ENCODE peak calls at places on chromosomes 6 and 20, in seven cellular contexts. One of them, this sample, is unnamed.

GRCh38 chr20:2814587-2815051 is at the start of gene C20orf141:
- DNase-seq in OCI-LY7: no peak
- DNase-seq in tibial nerve: peak
- DNase-seq in endodermal cell: peak
- DNase-seq in MM.1S: no peak
- DNase-seq in transverse colon: peak
- DNase-seq in endothelial cell of umbilical vein: peak
- DNase-seq in this sample: no peak

GRCh38 chr6:121479486-121480098 is 44.1 kb downstream of the GJA1 start:
- DNase-seq in endodermal cell: no peak
- DNase-seq in OCI-LY7: no peak
- DNase-seq in endothelial cell of umbilical vein: no peak
- DNase-seq in tibial nerve: no peak
- DNase-seq in MM.1S: no peak
- DNase-seq in transverse colon: no peak
- DNase-seq in this sample: no peak

GRCh38 chr6:4441981-4442434 is 306.6 kb upstream of the ECI2 start:
- DNase-seq in OCI-LY7: no peak
- DNase-seq in endothelial cell of umbilical vein: peak
- DNase-seq in transverse colon: no peak
- DNase-seq in endodermal cell: no peak
- DNase-seq in tibial nerve: no peak
- DNase-seq in MM.1S: no peak
- DNase-seq in this sample: no peak

GRCh38 chr20:35307666-35308653 is 15.7 kb upstream of the FAM83C start:
- DNase-seq in transverse colon: no peak
- DNase-seq in tibial nerve: peak
- DNase-seq in OCI-LY7: no peak
- DNase-seq in endodermal cell: no peak
- DNase-seq in endothelial cell of umbilical vein: peak
- DNase-seq in MM.1S: no peak
- DNase-seq in this sample: no peak

GRCh38 chr6:168372871-168373270 is 53.3 kb upstream of the DACT2 start:
- DNase-seq in OCI-LY7: no peak
- DNase-seq in transverse colon: peak
- DNase-seq in MM.1S: no peak
- DNase-seq in endodermal cell: no peak
- DNase-seq in endothelial cell of umbilical vein: no peak
- DNase-seq in tibial nerve: no peak
- DNase-seq in this sample: no peak

GRCh38 chr6:151229401-151230276 is 10.1 kb upstream of the AKAP12 start:
- DNase-seq in MM.1S: no peak
- DNase-seq in endodermal cell: no peak
- DNase-seq in transverse colon: no peak
- DNase-seq in tibial nerve: no peak
- DNase-seq in endothelial cell of umbilical vein: no peak
- DNase-seq in OCI-LY7: no peak
- DNase-seq in this sample: no peak

GRCh38 chr6:71621918-71622519 is 264.3 kb upstream of the RIMS1 start:
- DNase-seq in endodermal cell: no peak
- DNase-seq in tibial nerve: no peak
- DNase-seq in endothelial cell of umbilical vein: peak
- DNase-seq in OCI-LY7: peak
- DNase-seq in MM.1S: no peak
- DNase-seq in transverse colon: no peak
- DNase-seq in this sample: no peak

GRCh38 chr6:2204272-2204671 is 41.1 kb downstream of the GMDS start:
- DNase-seq in endothelial cell of umbilical vein: no peak
- DNase-seq in tibial nerve: no peak
- DNase-seq in transverse colon: no peak
- DNase-seq in OCI-LY7: no peak
- DNase-seq in MM.1S: no peak
- DNase-seq in endodermal cell: no peak
- DNase-seq in this sample: no peak

GRCh38 chr6:43627008-43627825 is 1.8 kb downstream of the GTPBP2 start:
- DNase-seq in OCI-LY7: no peak
- DNase-seq in transverse colon: peak
- DNase-seq in MM.1S: peak
- DNase-seq in endodermal cell: no peak
- DNase-seq in endothelial cell of umbilical vein: peak
- DNase-seq in tibial nerve: peak
- DNase-seq in this sample: no peak

GRCh38 chr20:53037621-53038020 is 65.5 kb downstream of the TSHZ2 start:
- DNase-seq in OCI-LY7: no peak
- DNase-seq in tibial nerve: no peak
- DNase-seq in transverse colon: no peak
- DNase-seq in endodermal cell: no peak
- DNase-seq in MM.1S: no peak
- DNase-seq in endothelial cell of umbilical vein: no peak
- DNase-seq in this sample: no peak

GRCh38 chr6:31739639-31740396 is at the start of gene MSH5:
- DNase-seq in tibial nerve: peak
- DNase-seq in transverse colon: peak
- DNase-seq in endothelial cell of umbilical vein: peak
- DNase-seq in MM.1S: peak
- DNase-seq in endodermal cell: peak
- DNase-seq in OCI-LY7: peak
- DNase-seq in this sample: peak

GRCh38 chr20:32282461-32282860 is 5.0 kb downstream of the KIF3B start:
- DNase-seq in tibial nerve: no peak
- DNase-seq in OCI-LY7: peak
- DNase-seq in transverse colon: no peak
- DNase-seq in MM.1S: no peak
- DNase-seq in endodermal cell: no peak
- DNase-seq in endothelial cell of umbilical vein: no peak
- DNase-seq in this sample: no peak

GRCh38 chr20:60254901-60255411 is 296.7 kb downstream of the CDH26 start:
- DNase-seq in endothelial cell of umbilical vein: no peak
- DNase-seq in OCI-LY7: no peak
- DNase-seq in transverse colon: no peak
- DNase-seq in MM.1S: no peak
- DNase-seq in tibial nerve: no peak
- DNase-seq in endodermal cell: no peak
- DNase-seq in this sample: no peak

GRCh38 chr20:60256811-60257210 is 298.6 kb downstream of the CDH26 start:
- DNase-seq in OCI-LY7: no peak
- DNase-seq in transverse colon: no peak
- DNase-seq in tibial nerve: no peak
- DNase-seq in endothelial cell of umbilical vein: no peak
- DNase-seq in endodermal cell: peak
- DNase-seq in MM.1S: no peak
- DNase-seq in this sample: no peak

GRCh38 chr20:60255426-60255825 is 297.2 kb downstream of the CDH26 start:
- DNase-seq in MM.1S: peak
- DNase-seq in tibial nerve: no peak
- DNase-seq in OCI-LY7: no peak
- DNase-seq in endothelial cell of umbilical vein: no peak
- DNase-seq in endodermal cell: no peak
- DNase-seq in transverse colon: no peak
- DNase-seq in this sample: no peak

GRCh38 chr20:60257671-60258070 is 299.4 kb downstream of the CDH26 start:
- DNase-seq in tibial nerve: no peak
- DNase-seq in endothelial cell of umbilical vein: no peak
- DNase-seq in endodermal cell: peak
- DNase-seq in MM.1S: no peak
- DNase-seq in OCI-LY7: no peak
- DNase-seq in transverse colon: no peak
- DNase-seq in this sample: no peak

GRCh38 chr20:60255866-60256265 is 297.6 kb downstream of the CDH26 start:
- DNase-seq in endodermal cell: no peak
- DNase-seq in transverse colon: no peak
- DNase-seq in MM.1S: no peak
- DNase-seq in tibial nerve: no peak
- DNase-seq in OCI-LY7: no peak
- DNase-seq in endothelial cell of umbilical vein: no peak
- DNase-seq in this sample: no peak
- H3K27ac ChIP-seq in endodermal cell: no peak
- H3K27ac ChIP-seq in transverse colon: no peak
- H3K27ac ChIP-seq in MM.1S: no peak
- H3K27ac ChIP-seq in tibial nerve: no peak
- H3K27ac ChIP-seq in OCI-LY7: no peak
- H3K27ac ChIP-seq in endothelial cell of umbilical vein: no peak
- H3K27ac ChIP-seq in this sample: no peak

DNA sequence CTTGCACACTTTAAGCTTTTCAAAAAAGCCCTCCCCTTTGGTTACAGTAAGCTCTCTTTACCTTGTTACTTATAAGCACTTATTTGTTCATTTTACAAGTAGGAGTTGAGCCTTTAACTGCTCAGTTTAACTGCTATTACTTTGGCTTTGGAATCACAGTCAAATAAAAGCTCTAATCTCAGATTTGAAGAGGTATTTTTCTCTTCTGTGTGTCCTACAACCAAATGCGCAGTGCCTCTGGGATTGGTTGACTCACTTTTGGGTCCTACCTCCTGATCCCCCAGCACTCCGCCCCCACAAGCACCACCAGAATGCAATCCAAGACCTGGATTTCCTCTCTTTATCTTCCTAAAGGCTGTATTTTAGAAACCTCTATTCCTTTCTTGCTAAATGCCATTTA is 2.5 kb downstream of the NCOA7 start:
- DNase-seq in endothelial cell of umbilical vein: peak
- DNase-seq in endodermal cell: no peak
- DNase-seq in transverse colon: no peak
- DNase-seq in MM.1S: no peak
- DNase-seq in OCI-LY7: no peak
- DNase-seq in tibial nerve: no peak
- DNase-seq in this sample: no peak
- H3K4me3 ChIP-seq in endothelial cell of umbilical vein: no peak
- H3K4me3 ChIP-seq in endodermal cell: no peak
- H3K4me3 ChIP-seq in transverse colon: no peak
- H3K4me3 ChIP-seq in MM.1S: no peak
- H3K4me3 ChIP-seq in OCI-LY7: peak
- H3K4me3 ChIP-seq in tibial nerve: peak
- H3K4me3 ChIP-seq in this sample: no peak

GRCh38 chr20:58549681-58550542 is 34.7 kb upstream of the APCDD1L start:
- DNase-seq in endodermal cell: peak
- DNase-seq in endothelial cell of umbilical vein: no peak
- DNase-seq in transverse colon: no peak
- DNase-seq in MM.1S: no peak
- DNase-seq in tibial nerve: no peak
- DNase-seq in OCI-LY7: no peak
- DNase-seq in this sample: no peak

GRCh38 chr20:58550661-58551060 is 35.5 kb upstream of the APCDD1L start:
- DNase-seq in MM.1S: no peak
- DNase-seq in tibial nerve: no peak
- DNase-seq in endothelial cell of umbilical vein: peak
- DNase-seq in endodermal cell: peak
- DNase-seq in OCI-LY7: no peak
- DNase-seq in transverse colon: no peak
- DNase-seq in this sample: no peak

GRCh38 chr20:58552366-58552934 is 37.3 kb upstream of the APCDD1L start:
- DNase-seq in endodermal cell: peak
- DNase-seq in endothelial cell of umbilical vein: no peak
- DNase-seq in transverse colon: no peak
- DNase-seq in tibial nerve: no peak
- DNase-seq in MM.1S: no peak
- DNase-seq in OCI-LY7: no peak
- DNase-seq in this sample: no peak

GRCh38 chr20:58553166-58553696 is 38.0 kb upstream of the APCDD1L start:
- DNase-seq in MM.1S: no peak
- DNase-seq in endodermal cell: peak
- DNase-seq in endothelial cell of umbilical vein: no peak
- DNase-seq in OCI-LY7: no peak
- DNase-seq in transverse colon: no peak
- DNase-seq in tibial nerve: no peak
- DNase-seq in this sample: no peak

GRCh38 chr20:58551631-58552030 is 36.4 kb upstream of the APCDD1L start:
- DNase-seq in endothelial cell of umbilical vein: no peak
- DNase-seq in endodermal cell: peak
- DNase-seq in OCI-LY7: no peak
- DNase-seq in transverse colon: no peak
- DNase-seq in MM.1S: no peak
- DNase-seq in tibial nerve: no peak
- DNase-seq in this sample: no peak
- H3K27ac ChIP-seq in endothelial cell of umbilical vein: no peak
- H3K27ac ChIP-seq in endodermal cell: no peak
- H3K27ac ChIP-seq in OCI-LY7: no peak
- H3K27ac ChIP-seq in transverse colon: no peak
- H3K27ac ChIP-seq in MM.1S: no peak
- H3K27ac ChIP-seq in tibial nerve: no peak
- H3K27ac ChIP-seq in this sample: no peak

GRCh38 chr20:38671701-38672292 is 52.5 kb upstream of the SLC32A1 start:
- DNase-seq in MM.1S: no peak
- DNase-seq in tibial nerve: no peak
- DNase-seq in OCI-LY7: no peak
- DNase-seq in transverse colon: no peak
- DNase-seq in endodermal cell: no peak
- DNase-seq in endothelial cell of umbilical vein: no peak
- DNase-seq in this sample: no peak

GRCh38 chr20:38673731-38674177 is 50.5 kb upstream of the SLC32A1 start:
- DNase-seq in transverse colon: no peak
- DNase-seq in tibial nerve: no peak
- DNase-seq in OCI-LY7: peak
- DNase-seq in endodermal cell: peak
- DNase-seq in endothelial cell of umbilical vein: peak
- DNase-seq in MM.1S: no peak
- DNase-seq in this sample: no peak

GRCh38 chr20:38672504-38672903 is 51.8 kb upstream of the SLC32A1 start:
- DNase-seq in endodermal cell: no peak
- DNase-seq in tibial nerve: no peak
- DNase-seq in transverse colon: no peak
- DNase-seq in endothelial cell of umbilical vein: no peak
- DNase-seq in OCI-LY7: no peak
- DNase-seq in MM.1S: no peak
- DNase-seq in this sample: no peak

GRCh38 chr20:38674178-38675133 is 49.8 kb upstream of the SLC32A1 start:
- DNase-seq in OCI-LY7: peak
- DNase-seq in MM.1S: no peak
- DNase-seq in endodermal cell: peak
- DNase-seq in transverse colon: peak
- DNase-seq in tibial nerve: no peak
- DNase-seq in endothelial cell of umbilical vein: peak
- DNase-seq in this sample: no peak

DNA sequence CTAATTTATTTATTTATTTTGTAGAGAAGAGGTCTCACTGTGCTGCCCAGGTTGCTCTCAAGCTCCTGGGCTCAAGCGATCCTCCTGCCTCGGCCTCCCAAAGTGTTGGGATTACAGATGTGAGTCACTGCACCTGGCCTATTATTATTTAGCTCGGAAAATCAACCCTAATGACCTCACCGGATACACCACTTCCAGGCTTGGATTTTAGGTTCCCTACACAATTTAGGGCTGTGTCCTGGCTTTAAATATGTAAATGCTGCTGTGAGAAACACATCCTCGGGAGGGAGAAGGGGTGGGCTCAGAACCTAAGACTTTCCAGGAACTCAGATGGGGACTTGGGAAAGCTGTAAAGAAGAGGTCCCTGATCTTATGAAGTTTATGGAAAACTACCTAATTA is 51.0 kb upstream of the SLC32A1 start:
- DNase-seq in endodermal cell: no peak
- DNase-seq in OCI-LY7: no peak
- DNase-seq in MM.1S: no peak
- DNase-seq in endothelial cell of umbilical vein: no peak
- DNase-seq in tibial nerve: no peak
- DNase-seq in transverse colon: no peak
- DNase-seq in this sample: no peak
- H3K4me3 ChIP-seq in endodermal cell: peak
- H3K4me3 ChIP-seq in OCI-LY7: peak
- H3K4me3 ChIP-seq in MM.1S: no peak
- H3K4me3 ChIP-seq in endothelial cell of umbilical vein: no peak
- H3K4me3 ChIP-seq in tibial nerve: no peak
- H3K4me3 ChIP-seq in transverse colon: no peak
- H3K4me3 ChIP-seq in this sample: no peak